ENCODE peak calls at places on chromosomes 3 and 15, in ten cellular contexts. One of them, this sample, is unnamed.

GRCh38 chr3:143775401-143775970 is 72.8 kb downstream of the SLC9A9 start:
- DNase-seq in central memory CD8-positive, alpha-beta T cell: no peak
- DNase-seq in NCI-H69: peak; percentile 54
- DNase-seq in EH: peak; percentile 30
- DNase-seq in HFFc6: peak; percentile 4
- DNase-seq in activated CD8-positive, alpha-beta memory T cell treated with anti-CD3 and anti-CD28 coated beads for 1 hour: no peak
- DNase-seq in AG08396: peak; percentile 59
- DNase-seq in SW480: peak; percentile 59
- DNase-seq in natural killer cell: no peak
- DNase-seq in GM04503: no peak
- DNase-seq in this sample: peak; percentile 37

GRCh38 chr3:160928183-160928718 is 172.2 kb downstream of the PPM1L start:
- DNase-seq in central memory CD8-positive, alpha-beta T cell: no peak
- DNase-seq in NCI-H69: peak; percentile 72
- DNase-seq in EH: no peak
- DNase-seq in HFFc6: no peak
- DNase-seq in activated CD8-positive, alpha-beta memory T cell treated with anti-CD3 and anti-CD28 coated beads for 1 hour: no peak
- DNase-seq in AG08396: no peak
- DNase-seq in SW480: no peak
- DNase-seq in natural killer cell: no peak
- DNase-seq in GM04503: no peak
- DNase-seq in this sample: no peak

GRCh38 chr3:74693216-74693615 is 78.8 kb upstream of the CNTN3 start:
- DNase-seq in central memory CD8-positive, alpha-beta T cell: no peak
- DNase-seq in NCI-H69: no peak
- DNase-seq in EH: no peak
- DNase-seq in HFFc6: no peak
- DNase-seq in activated CD8-positive, alpha-beta memory T cell treated with anti-CD3 and anti-CD28 coated beads for 1 hour: no peak
- DNase-seq in AG08396: no peak
- DNase-seq in SW480: no peak
- DNase-seq in natural killer cell: no peak
- DNase-seq in GM04503: no peak
- DNase-seq in this sample: no peak

GRCh38 chr15:74978503-74978902 is 16.9 kb upstream of the SCAMP5 start:
- DNase-seq in central memory CD8-positive, alpha-beta T cell: no peak
- DNase-seq in NCI-H69: peak; percentile 33
- DNase-seq in EH: peak; percentile 31
- DNase-seq in HFFc6: no peak
- DNase-seq in activated CD8-positive, alpha-beta memory T cell treated with anti-CD3 and anti-CD28 coated beads for 1 hour: no peak
- DNase-seq in AG08396: no peak
- DNase-seq in SW480: peak; percentile 90
- DNase-seq in natural killer cell: no peak
- DNase-seq in GM04503: no peak
- DNase-seq in this sample: no peak

GRCh38 chr3:194255252-194256039 is 95.7 kb downstream of the CPN2 start:
- DNase-seq in central memory CD8-positive, alpha-beta T cell: no peak
- DNase-seq in NCI-H69: no peak
- DNase-seq in EH: no peak
- DNase-seq in HFFc6: no peak
- DNase-seq in activated CD8-positive, alpha-beta memory T cell treated with anti-CD3 and anti-CD28 coated beads for 1 hour: peak; percentile 4
- DNase-seq in AG08396: no peak
- DNase-seq in SW480: peak; percentile 97
- DNase-seq in natural killer cell: peak; percentile 41
- DNase-seq in GM04503: no peak
- DNase-seq in this sample: peak; percentile 91

GRCh38 chr3:32406481-32407408 is 15.1 kb downstream of the CMTM7 start:
- DNase-seq in central memory CD8-positive, alpha-beta T cell: no peak
- DNase-seq in NCI-H69: peak; percentile 77
- DNase-seq in EH: no peak
- DNase-seq in HFFc6: no peak
- DNase-seq in activated CD8-positive, alpha-beta memory T cell treated with anti-CD3 and anti-CD28 coated beads for 1 hour: no peak
- DNase-seq in AG08396: no peak
- DNase-seq in SW480: no peak
- DNase-seq in natural killer cell: no peak
- DNase-seq in GM04503: no peak
- DNase-seq in this sample: no peak

GRCh38 chr3:13414040-13414729 is 5.9 kb downstream of the NUP210 start:
- DNase-seq in central memory CD8-positive, alpha-beta T cell: peak; percentile 71
- DNase-seq in NCI-H69: no peak
- DNase-seq in EH: no peak
- DNase-seq in HFFc6: no peak
- DNase-seq in activated CD8-positive, alpha-beta memory T cell treated with anti-CD3 and anti-CD28 coated beads for 1 hour: peak; percentile 40
- DNase-seq in AG08396: no peak
- DNase-seq in SW480: peak; percentile 60
- DNase-seq in natural killer cell: peak; percentile 72
- DNase-seq in GM04503: no peak
- DNase-seq in this sample: no peak

GRCh38 chr15:99452010-99452409 is 113.8 kb upstream of the MEF2A start:
- DNase-seq in central memory CD8-positive, alpha-beta T cell: no peak
- DNase-seq in NCI-H69: no peak
- DNase-seq in EH: no peak
- DNase-seq in HFFc6: no peak
- DNase-seq in activated CD8-positive, alpha-beta memory T cell treated with anti-CD3 and anti-CD28 coated beads for 1 hour: no peak
- DNase-seq in AG08396: no peak
- DNase-seq in SW480: no peak
- DNase-seq in natural killer cell: peak; percentile 9
- DNase-seq in GM04503: no peak
- DNase-seq in this sample: no peak

GRCh38 chr3:149115114-149115513 is 14.3 kb upstream of the HPS3 start:
- DNase-seq in central memory CD8-positive, alpha-beta T cell: no peak
- DNase-seq in NCI-H69: no peak
- DNase-seq in EH: no peak
- DNase-seq in HFFc6: no peak
- DNase-seq in activated CD8-positive, alpha-beta memory T cell treated with anti-CD3 and anti-CD28 coated beads for 1 hour: no peak
- DNase-seq in AG08396: no peak
- DNase-seq in SW480: no peak
- DNase-seq in natural killer cell: no peak
- DNase-seq in GM04503: no peak
- DNase-seq in this sample: no peak

GRCh38 chr3:12405432-12406272 is 78.6 kb upstream of the TSEN2 start:
- DNase-seq in central memory CD8-positive, alpha-beta T cell: no peak
- DNase-seq in NCI-H69: no peak
- DNase-seq in EH: peak; percentile 79
- DNase-seq in HFFc6: peak; percentile 96
- DNase-seq in activated CD8-positive, alpha-beta memory T cell treated with anti-CD3 and anti-CD28 coated beads for 1 hour: no peak
- DNase-seq in AG08396: peak; percentile 83
- DNase-seq in SW480: peak; percentile 81
- DNase-seq in natural killer cell: no peak
- DNase-seq in GM04503: no peak
- DNase-seq in this sample: peak; percentile 99

GRCh38 chr15:88745696-88746095 is 57.5 kb upstream of the ACAN start:
- DNase-seq in central memory CD8-positive, alpha-beta T cell: no peak
- DNase-seq in NCI-H69: no peak
- DNase-seq in EH: peak; percentile 91
- DNase-seq in HFFc6: peak; percentile 70
- DNase-seq in activated CD8-positive, alpha-beta memory T cell treated with anti-CD3 and anti-CD28 coated beads for 1 hour: no peak
- DNase-seq in AG08396: peak; percentile 72
- DNase-seq in SW480: no peak
- DNase-seq in natural killer cell: no peak
- DNase-seq in GM04503: peak; percentile 70
- DNase-seq in this sample: peak; percentile 71

GRCh38 chr3:50236484-50237132 is 604 bp downstream of the GNAI2 start:
- DNase-seq in central memory CD8-positive, alpha-beta T cell: no peak
- DNase-seq in NCI-H69: peak; percentile 46
- DNase-seq in EH: no peak
- DNase-seq in HFFc6: no peak
- DNase-seq in activated CD8-positive, alpha-beta memory T cell treated with anti-CD3 and anti-CD28 coated beads for 1 hour: no peak
- DNase-seq in AG08396: no peak
- DNase-seq in SW480: no peak
- DNase-seq in natural killer cell: no peak
- DNase-seq in GM04503: no peak
- DNase-seq in this sample: no peak

GRCh38 chr3:176795897-176796296 is 401.4 kb downstream of the TBL1XR1 start:
- DNase-seq in central memory CD8-positive, alpha-beta T cell: no peak
- DNase-seq in NCI-H69: peak; percentile 62
- DNase-seq in EH: peak; percentile 6
- DNase-seq in HFFc6: no peak
- DNase-seq in activated CD8-positive, alpha-beta memory T cell treated with anti-CD3 and anti-CD28 coated beads for 1 hour: no peak
- DNase-seq in AG08396: no peak
- DNase-seq in SW480: no peak
- DNase-seq in natural killer cell: no peak
- DNase-seq in GM04503: no peak
- DNase-seq in this sample: no peak

GRCh38 chr3:141122455-141123030 is 71.4 kb downstream of the SPSB4 start:
- DNase-seq in central memory CD8-positive, alpha-beta T cell: no peak
- DNase-seq in NCI-H69: peak; percentile 39
- DNase-seq in EH: no peak
- DNase-seq in HFFc6: no peak
- DNase-seq in activated CD8-positive, alpha-beta memory T cell treated with anti-CD3 and anti-CD28 coated beads for 1 hour: no peak
- DNase-seq in AG08396: no peak
- DNase-seq in SW480: peak; percentile 9
- DNase-seq in natural killer cell: no peak
- DNase-seq in GM04503: no peak
- DNase-seq in this sample: no peak

GRCh38 chr15:68022061-68022460 is 32.1 kb upstream of the PIAS1 start:
- DNase-seq in central memory CD8-positive, alpha-beta T cell: no peak
- DNase-seq in NCI-H69: no peak
- DNase-seq in EH: no peak
- DNase-seq in HFFc6: no peak
- DNase-seq in activated CD8-positive, alpha-beta memory T cell treated with anti-CD3 and anti-CD28 coated beads for 1 hour: no peak
- DNase-seq in AG08396: no peak
- DNase-seq in SW480: no peak
- DNase-seq in natural killer cell: no peak
- DNase-seq in GM04503: no peak
- DNase-seq in this sample: no peak

GRCh38 chr3:82495655-82496054 is 734.2 kb upstream of the GBE1 start:
- DNase-seq in central memory CD8-positive, alpha-beta T cell: no peak
- DNase-seq in NCI-H69: no peak
- DNase-seq in EH: no peak
- DNase-seq in HFFc6: no peak
- DNase-seq in activated CD8-positive, alpha-beta memory T cell treated with anti-CD3 and anti-CD28 coated beads for 1 hour: no peak
- DNase-seq in AG08396: no peak
- DNase-seq in SW480: no peak
- DNase-seq in natural killer cell: no peak
- DNase-seq in GM04503: no peak
- DNase-seq in this sample: no peak

GRCh38 chr3:41224120-41224806 is 25.0 kb downstream of the CTNNB1 start:
- DNase-seq in central memory CD8-positive, alpha-beta T cell: no peak
- DNase-seq in NCI-H69: no peak
- DNase-seq in EH: peak; percentile 82
- DNase-seq in HFFc6: peak; percentile 75
- DNase-seq in activated CD8-positive, alpha-beta memory T cell treated with anti-CD3 and anti-CD28 coated beads for 1 hour: no peak
- DNase-seq in AG08396: peak; percentile 52
- DNase-seq in SW480: no peak
- DNase-seq in natural killer cell: no peak
- DNase-seq in GM04503: peak; percentile 72
- DNase-seq in this sample: peak; percentile 56

GRCh38 chr3:161682715-161683114 is 186.1 kb downstream of the OTOL1 start:
- DNase-seq in central memory CD8-positive, alpha-beta T cell: no peak
- DNase-seq in NCI-H69: no peak
- DNase-seq in EH: no peak
- DNase-seq in HFFc6: no peak
- DNase-seq in activated CD8-positive, alpha-beta memory T cell treated with anti-CD3 and anti-CD28 coated beads for 1 hour: no peak
- DNase-seq in AG08396: no peak
- DNase-seq in SW480: no peak
- DNase-seq in natural killer cell: no peak
- DNase-seq in GM04503: no peak
- DNase-seq in this sample: peak; percentile 40

GRCh38 chr3:194283218-194284006 is 67.7 kb downstream of the CPN2 start:
- DNase-seq in central memory CD8-positive, alpha-beta T cell: no peak
- DNase-seq in NCI-H69: no peak
- DNase-seq in EH: no peak
- DNase-seq in HFFc6: no peak
- DNase-seq in activated CD8-positive, alpha-beta memory T cell treated with anti-CD3 and anti-CD28 coated beads for 1 hour: no peak
- DNase-seq in AG08396: no peak
- DNase-seq in SW480: no peak
- DNase-seq in natural killer cell: no peak
- DNase-seq in GM04503: no peak
- DNase-seq in this sample: no peak

GRCh38 chr3:195197764-195198423 is 73.1 kb downstream of the XXYLT1 start:
- DNase-seq in central memory CD8-positive, alpha-beta T cell: no peak
- DNase-seq in NCI-H69: no peak
- DNase-seq in EH: peak; percentile 91
- DNase-seq in HFFc6: peak; percentile 89
- DNase-seq in activated CD8-positive, alpha-beta memory T cell treated with anti-CD3 and anti-CD28 coated beads for 1 hour: no peak
- DNase-seq in AG08396: peak; percentile 44
- DNase-seq in SW480: peak; percentile 28
- DNase-seq in natural killer cell: no peak
- DNase-seq in GM04503: peak; percentile 85
- DNase-seq in this sample: peak; percentile 48

GRCh38 chr15:76208786-76209424 is 102.4 kb downstream of the ETFA start:
- DNase-seq in central memory CD8-positive, alpha-beta T cell: no peak
- DNase-seq in NCI-H69: peak; percentile 7
- DNase-seq in EH: peak; percentile 21
- DNase-seq in HFFc6: no peak
- DNase-seq in activated CD8-positive, alpha-beta memory T cell treated with anti-CD3 and anti-CD28 coated beads for 1 hour: no peak
- DNase-seq in AG08396: no peak
- DNase-seq in SW480: no peak
- DNase-seq in natural killer cell: no peak
- DNase-seq in GM04503: no peak
- DNase-seq in this sample: no peak

GRCh38 chr3:161305095-161305991 is 66.0 kb downstream of the SPTSSB start:
- DNase-seq in central memory CD8-positive, alpha-beta T cell: no peak
- DNase-seq in NCI-H69: peak; percentile 20
- DNase-seq in EH: peak; percentile 36
- DNase-seq in HFFc6: peak; percentile 10
- DNase-seq in activated CD8-positive, alpha-beta memory T cell treated with anti-CD3 and anti-CD28 coated beads for 1 hour: no peak
- DNase-seq in AG08396: peak; percentile 32
- DNase-seq in SW480: peak; percentile 5
- DNase-seq in natural killer cell: no peak
- DNase-seq in GM04503: no peak
- DNase-seq in this sample: peak; percentile 14

GRCh38 chr15:61798631-61799030 is 261.6 kb downstream of the VPS13C start:
- DNase-seq in central memory CD8-positive, alpha-beta T cell: no peak
- DNase-seq in NCI-H69: no peak
- DNase-seq in EH: no peak
- DNase-seq in HFFc6: no peak
- DNase-seq in activated CD8-positive, alpha-beta memory T cell treated with anti-CD3 and anti-CD28 coated beads for 1 hour: no peak
- DNase-seq in AG08396: no peak
- DNase-seq in SW480: no peak
- DNase-seq in natural killer cell: no peak
- DNase-seq in GM04503: no peak
- DNase-seq in this sample: no peak

GRCh38 chr3:192224634-192225033 is 502.7 kb downstream of the FGF12 start:
- DNase-seq in central memory CD8-positive, alpha-beta T cell: no peak
- DNase-seq in NCI-H69: no peak
- DNase-seq in EH: no peak
- DNase-seq in HFFc6: no peak
- DNase-seq in activated CD8-positive, alpha-beta memory T cell treated with anti-CD3 and anti-CD28 coated beads for 1 hour: no peak
- DNase-seq in AG08396: no peak
- DNase-seq in SW480: no peak
- DNase-seq in natural killer cell: no peak
- DNase-seq in GM04503: no peak
- DNase-seq in this sample: no peak

GRCh38 chr3:195151866-195152526 is 119.0 kb downstream of the XXYLT1 start:
- DNase-seq in central memory CD8-positive, alpha-beta T cell: no peak
- DNase-seq in NCI-H69: no peak
- DNase-seq in EH: peak; percentile 86
- DNase-seq in HFFc6: peak; percentile 66
- DNase-seq in activated CD8-positive, alpha-beta memory T cell treated with anti-CD3 and anti-CD28 coated beads for 1 hour: no peak
- DNase-seq in AG08396: peak; percentile 46
- DNase-seq in SW480: peak; percentile 78
- DNase-seq in natural killer cell: no peak
- DNase-seq in GM04503: peak; percentile 72
- DNase-seq in this sample: peak; percentile 75

GRCh38 chr3:133662256-133662773 is 574 bp upstream of the TOPBP1 start:
- DNase-seq in central memory CD8-positive, alpha-beta T cell: no peak
- DNase-seq in NCI-H69: peak; percentile 55
- DNase-seq in EH: peak; percentile 41
- DNase-seq in HFFc6: peak; percentile 35
- DNase-seq in activated CD8-positive, alpha-beta memory T cell treated with anti-CD3 and anti-CD28 coated beads for 1 hour: no peak
- DNase-seq in AG08396: peak; percentile 38
- DNase-seq in SW480: peak; percentile 67
- DNase-seq in natural killer cell: no peak
- DNase-seq in GM04503: no peak
- DNase-seq in this sample: peak; percentile 21